ENCODE peak calls at places on chromosomes 3 and 15, in six cellular contexts. L, S, F, I, Z and U are unnamed samples. For H3K9me3, the result is how much of the 10 kb centered on the place peaks cover.

GRCh38 chr15:64045774-64046346 is 425 bp downstream of the DAPK2 start:
- DNase-seq in Z (no peak), S (no peak), F (no peak), L (no peak), I (no peak), U (no peak)

GRCh38 chr3:137524751-137525150 is 239.4 kb upstream of the SOX14 start:
- DNase-seq in S (no peak), L (no peak), I (no peak), F (no peak), Z (no peak), U (peak)

GRCh38 chr3:128922804-128923459 is 43.5 kb downstream of the ACAD9 start:
- DNase-seq in F (no peak), I (no peak), L (no peak), Z (no peak), S (no peak), U (no peak)

GRCh38 chr3:46114324-46114988 is 87.2 kb upstream of the XCR1 start:
- DNase-seq in Z (no peak), L (peak), F (no peak), S (no peak), I (no peak), U (no peak)

GRCh38 chr3:139758654-139759291 is 81.0 kb upstream of the NMNAT3 start:
- DNase-seq in I (no peak), L (no peak), F (no peak), S (no peak), Z (no peak), U (peak)

GRCh38 chr3:169299897-169300296 is 363.6 kb downstream of the MECOM start:
- DNase-seq in I (no peak), Z (no peak), S (no peak), L (no peak), F (no peak), U (no peak)

GRCh38 chr3:193743702-193744047 is 150.7 kb downstream of the OPA1 start:
- DNase-seq in S (no peak), I (no peak), F (no peak), Z (no peak), L (no peak), U (no peak)

GRCh38 chr3:40299721-40300335 is 9.7 kb upstream of the EIF1B start:
- DNase-seq in L (no peak), I (no peak), F (no peak), S (no peak), Z (no peak), U (no peak)

GRCh38 chr15:26561130-26561529 is 211.7 kb downstream of the GABRB3 start:
- DNase-seq in I (no peak), Z (no peak), S (no peak), L (no peak), F (no peak), U (no peak)

GRCh38 chr3:152309535-152310317 is 41.0 kb downstream of the MBNL1 start:
- DNase-seq in F (no peak), S (no peak), Z (no peak), I (no peak), L (no peak), U (no peak)

GRCh38 chr3:185024966-185025365 is 127.9 kb downstream of the C3orf70 start:
- DNase-seq in S (no peak), Z (no peak), F (no peak), I (no peak), L (no peak), U (no peak)

GRCh38 chr3:75655501-75655904 is 8.6 kb upstream of the FRG2C start:
- DNase-seq in F (no peak), L (no peak), I (no peak), Z (no peak), S (no peak), U (no peak)

GRCh38 chr15:69906256-69907185 is 191.2 kb downstream of the TLE3 start:
- DNase-seq in L (no peak), Z (no peak), F (no peak), I (no peak), S (no peak), U (no peak)

GRCh38 chr3:88301273-88302002 is 151.7 kb downstream of the C3orf38 start:
- DNase-seq in L (no peak), F (no peak), S (no peak), I (no peak), Z (no peak), U (no peak)

GRCh38 chr3:172844428-172844827 is 93.9 kb downstream of the ECT2 start:
- DNase-seq in F (no peak), Z (no peak), I (no peak), S (no peak), L (peak), U (no peak)

GRCh38 chr15:79339588-79340314 is 28.8 kb downstream of the TMED3 start:
- DNase-seq in F (peak), L (peak), S (peak), I (no peak), Z (no peak), U (peak)

GRCh38 chr3:134312873-134313838 is 61.1 kb downstream of the AMOTL2 start:
- DNase-seq in F (no peak), L (peak), I (no peak), S (peak), Z (no peak), U (no peak)

GRCh38 chr3:146223401-146224373 is 27.2 kb downstream of the PLSCR4 start:
- DNase-seq in I (no peak), S (no peak), Z (no peak), L (peak), F (no peak), U (no peak)

GRCh38 chr15:98529205-98530145 is 118.9 kb upstream of the IGF1R start:
- DNase-seq in I (no peak), L (peak), Z (no peak), F (no peak), S (no peak), U (no peak)

GRCh38 chr15:62618432-62618831 is 424.1 kb upstream of the TPM1 start:
- DNase-seq in I (no peak), L (no peak), F (no peak), Z (no peak), S (no peak), U (no peak)

GRCh38 chr15:52107238-52107637 is 5.3 kb downstream of the BCL2L10 start:
- DNase-seq in I (no peak), F (no peak), Z (no peak), L (no peak), S (no peak), U (no peak)

GRCh38 chr3:103446958-103447357 is 1012.1 kb downstream of the ZPLD1 start:
- DNase-seq in L (no peak), S (no peak), I (no peak), Z (no peak), F (no peak), U (no peak)

GRCh38 chr3:178059124-178059523 is 477.1 kb upstream of the KCNMB2 start:
- DNase-seq in Z (no peak), F (no peak), L (peak), I (no peak), S (no peak), U (no peak)

GRCh38 chr15:90286678-90287077 is 21.2 kb downstream of the NGRN start:
- DNase-seq in L (peak), I (no peak), S (no peak), F (no peak), Z (no peak), U (no peak)

GRCh38 chr3:169710619-169711018 is 47.1 kb upstream of the MECOM start:
- DNase-seq in F (no peak), Z (no peak), S (no peak), L (no peak), I (no peak), U (no peak)

GRCh38 chr3:196145420-196146262 is 63.8 kb upstream of the TFRC start:
- DNase-seq in L (no peak), S (no peak), F (no peak), Z (no peak), I (no peak), U (no peak)

GRCh38 chr3:126212629-126213375 is 32.4 kb upstream of the ALDH1L1 start:
- DNase-seq in L (peak), Z (peak), I (no peak), S (no peak), F (no peak), U (peak)

GRCh38 chr3:177822826-177823225 is 625.5 kb upstream of the TBL1XR1 start:
- DNase-seq in S (no peak), Z (no peak), L (no peak), F (no peak), I (no peak), U (no peak)

GRCh38 chr15:80015156-80015555 is 44.2 kb upstream of the BCL2A1 start:
- DNase-seq in I (no peak), S (no peak), L (no peak), Z (no peak), F (no peak), U (no peak)

GRCh38 chr15:57696146-57696545 is 10.4 kb upstream of the POLR2M start:
- DNase-seq in F (no peak), I (no peak), Z (no peak), S (no peak), L (no peak), U (no peak)

GRCh38 chr15:83582386-83582785 is 71.5 kb upstream of the ADAMTSL3 start:
- DNase-seq in Z (no peak), F (no peak), L (no peak), I (no peak), S (no peak), U (no peak)

GRCh38 chr15:45023659-45024320 is 795 bp downstream of the SORD start:
- DNase-seq in L (no peak), Z (no peak), I (no peak), S (peak), F (no peak), U (no peak)

GRCh38 chr3:157436583-157437300 is at the start of gene PTX3:
- DNase-seq in Z (no peak), S (no peak), F (no peak), I (no peak), L (no peak), U (peak)

GRCh38 chr3:12501360-12502020 is 17.2 kb downstream of the TSEN2 start:
- DNase-seq in F (no peak), S (no peak), I (no peak), Z (no peak), L (no peak), U (no peak)

GRCh38 chr3:126873416-126873815 is 109.5 kb upstream of the PLXNA1 start:
- DNase-seq in Z (no peak), L (no peak), F (no peak), I (no peak), S (no peak), U (no peak)

GRCh38 chr3:188270423-188270972 is 116.5 kb downstream of the LPP start:
- DNase-seq in I (no peak), L (peak), Z (no peak), F (no peak), S (no peak), U (no peak)

GRCh38 chr15:35545825-35546580 is at the start of gene DPH6:
- DNase-seq in F (peak), I (peak), S (peak), L (peak), Z (no peak), U (peak)

GRCh38 chr3:141738636-141739363 is 702 bp downstream of the RNF7 start:
- DNase-seq in Z (no peak), S (no peak), L (no peak), F (no peak), I (no peak), U (no peak)

GRCh38 chr15:41281236-41281635 is 50.2 kb downstream of the CHP1 start:
- DNase-seq in F (no peak), L (peak), Z (no peak), S (no peak), I (no peak), U (no peak)

GRCh38 chr15:23539892-23540291 is 25.6 kb upstream of the MKRN3 start:
- DNase-seq in Z (no peak), I (no peak), F (no peak), S (no peak), L (no peak), U (no peak)
- H3K9me3 ChIP-seq in Z (half or more), I (under half), F (under half), S (under half), L (under half), U (under half)

DNA sequence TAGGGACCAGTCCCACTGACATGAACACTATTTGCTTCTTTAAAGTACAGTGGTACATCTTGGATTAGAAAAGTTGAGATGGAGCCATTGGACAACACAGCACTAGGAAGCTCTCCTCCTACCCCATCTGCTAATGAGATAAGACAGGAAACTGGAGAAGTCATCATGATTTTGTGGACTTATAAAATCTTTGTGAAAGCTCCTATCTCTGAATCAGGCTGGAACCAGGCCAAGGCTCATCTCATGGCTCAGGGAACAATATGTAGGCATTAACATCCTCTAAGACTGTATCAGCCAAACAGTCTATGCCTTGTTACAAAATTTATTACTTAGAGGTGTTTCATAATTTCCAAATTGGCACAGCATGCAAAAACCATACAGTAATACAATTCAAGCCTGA is 84.1 kb downstream of the BOC start:
- DNase-seq in F (no peak), I (no peak), L (no peak), Z (no peak), S (no peak), U (no peak)
- TF ChIP-seq ZNF274 in F (no peak), I (no peak), L (no peak), Z (no peak), S (no peak), U (no peak)

GRCh38 chr3:64568895-64569509 is 118.8 kb downstream of the ADAMTS9 start:
- DNase-seq in S (no peak), Z (no peak), L (no peak), I (no peak), F (no peak), U (no peak)
- H3K9me3 ChIP-seq in S (under half), Z (under half), L (under half), I (under half), F (under half), U (under half)

DNA sequence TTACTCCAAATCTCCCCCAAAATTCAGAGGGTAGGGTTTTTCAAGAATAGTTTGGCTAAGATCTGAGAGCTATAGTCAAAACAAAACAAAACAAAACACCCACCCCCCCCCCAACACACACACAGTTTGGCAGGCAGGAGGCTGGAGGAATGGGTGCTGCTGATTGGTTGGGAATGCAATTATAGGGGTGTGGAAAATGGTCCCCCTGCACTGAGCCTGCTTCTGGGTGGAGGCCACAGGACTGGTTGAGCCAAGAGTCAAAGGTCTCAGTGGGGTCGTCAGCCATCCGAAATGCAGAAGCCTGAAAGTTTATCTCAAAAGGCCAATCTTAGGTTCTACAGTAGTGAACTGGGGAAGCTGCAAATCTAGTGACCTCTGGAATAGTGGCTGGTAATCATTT is 2.5 kb upstream of the HACD2 start:
- DNase-seq in Z (no peak), I (no peak), L (no peak), S (no peak), F (no peak), U (no peak)
- TF ChIP-seq ZNF274 in Z (no peak), I (no peak), L (no peak), S (no peak), F (no peak), U (no peak)

GRCh38 chr15:100593431-100593830 is 8.6 kb downstream of the LINS1 start:
- DNase-seq in F (no peak), S (no peak), I (no peak), Z (no peak), L (no peak), U (no peak)

GRCh38 chr15:100591835-100592234 is 10.1 kb downstream of the LINS1 start:
- DNase-seq in F (no peak), Z (no peak), I (no peak), S (no peak), L (no peak), U (no peak)

GRCh38 chr15:100592898-100593297 is 9.1 kb downstream of the LINS1 start:
- DNase-seq in I (no peak), S (no peak), Z (no peak), L (no peak), F (no peak), U (no peak)

GRCh38 chr15:100588638-100589242 is 13.2 kb downstream of the LINS1 start:
- DNase-seq in Z (no peak), I (no peak), S (no peak), L (no peak), F (no peak), U (no peak)
- H3K9me3 ChIP-seq in Z (under half), I (under half), S (under half), L (under half), F (under half), U (half or more)

DNA sequence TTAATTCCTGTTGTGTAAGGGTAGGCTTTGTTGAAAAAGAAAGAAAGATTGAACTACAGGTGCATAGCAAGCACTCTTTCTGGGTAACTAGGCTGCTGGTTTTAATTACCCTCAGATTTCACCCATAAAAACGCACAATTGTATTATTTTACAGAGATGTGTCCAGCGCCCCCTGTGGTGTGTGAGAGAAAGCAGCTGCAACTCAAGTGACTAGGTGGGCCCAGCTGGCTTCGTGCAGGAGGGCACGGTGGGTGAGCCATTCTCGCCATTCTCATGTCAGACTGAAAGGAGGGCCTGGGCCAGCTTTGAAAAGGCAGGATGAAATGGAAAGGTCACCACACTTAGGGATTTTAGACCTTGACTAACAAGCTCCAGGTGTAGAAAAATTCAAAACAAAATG is 122.6 kb downstream of the LRIG1 start:
- DNase-seq in F (peak), Z (peak), I (no peak), S (peak), L (no peak), U (peak)
- TF ChIP-seq ZNF274 in F (no peak), Z (no peak), I (no peak), S (no peak), L (no peak), U (no peak)